ENCODE peak calls at places on chromosome 17, in five cellular contexts. F is AG09319, M is BJ, W is Calu3, L is AG10803. H is an unnamed sample.

GRCh38 chr17:43367588-43368242 is 31.1 kb upstream of the ARL4D start:
- DNase-seq in M (peak; percentile 51), L (peak; percentile 91), F (peak; percentile 81), W (peak; percentile 60), H (no peak)

GRCh38 chr17:66312912-66313311 is 10.5 kb downstream of the PRKCA start:
- DNase-seq in M (no peak), F (no peak), L (no peak), W (no peak), H (no peak)

GRCh38 chr17:56392274-56392673 is 201.2 kb upstream of the NOG start:
- DNase-seq in F (no peak), L (no peak), M (no peak), W (no peak), H (no peak)

GRCh38 chr17:59145571-59146096 is 9.4 kb downstream of the SKA2 start:
- DNase-seq in F (no peak), W (no peak), L (no peak), M (no peak), H (no peak)

GRCh38 chr17:36936455-36936934 is 780 bp upstream of the LHX1 start:
- DNase-seq in M (no peak), L (no peak), F (no peak), W (no peak), H (no peak)

GRCh38 chr17:16083223-16083622 is 83.6 kb downstream of the TTC19 start:
- DNase-seq in W (no peak), F (no peak), L (no peak), M (no peak), H (no peak)

GRCh38 chr17:75338335-75338734 is 49.1 kb upstream of the SLC25A19 start:
- DNase-seq in L (peak; percentile 54), F (no peak), W (no peak), M (no peak), H (no peak)

GRCh38 chr17:4541328-4542002 is 13.7 kb downstream of the MYBBP1A start:
- DNase-seq in W (no peak), F (no peak), M (no peak), L (no peak), H (peak; percentile 91)

GRCh38 chr17:82973456-82974135 is 105.8 kb upstream of the METRNL start:
- DNase-seq in M (no peak), L (no peak), F (no peak), W (no peak), H (no peak)

GRCh38 chr17:72423718-72424117 is 302.9 kb downstream of the SOX9 start:
- DNase-seq in M (no peak), L (no peak), F (no peak), W (no peak), H (no peak)

GRCh38 chr17:63836811-63837210 is 5.7 kb downstream of the SMARCD2 start:
- DNase-seq in M (no peak), L (no peak), F (no peak), W (no peak), H (no peak)

GRCh38 chr17:82236142-82236971 is 7.5 kb downstream of the SLC16A3 start:
- DNase-seq in L (no peak), W (peak; percentile 64), M (no peak), F (no peak), H (no peak)

GRCh38 chr17:72126575-72127486 is 6.0 kb downstream of the SOX9 start:
- DNase-seq in F (no peak), L (peak; percentile 78), M (peak; percentile 32), W (peak; percentile 61), H (no peak)

GRCh38 chr17:28763137-28763799 is 19.5 kb downstream of the TRAF4 start:
- DNase-seq in F (no peak), W (no peak), M (no peak), L (no peak), H (no peak)

GRCh38 chr17:57440522-57441269 is 184.4 kb downstream of the MSI2 start:
- DNase-seq in F (no peak), L (peak; percentile 47), W (peak; percentile 71), M (no peak), H (no peak)
- TF ChIP-seq CTCF in F (no peak), L (no peak), W (peak; percentile 30), M (no peak), H (peak; percentile 82)

DNA sequence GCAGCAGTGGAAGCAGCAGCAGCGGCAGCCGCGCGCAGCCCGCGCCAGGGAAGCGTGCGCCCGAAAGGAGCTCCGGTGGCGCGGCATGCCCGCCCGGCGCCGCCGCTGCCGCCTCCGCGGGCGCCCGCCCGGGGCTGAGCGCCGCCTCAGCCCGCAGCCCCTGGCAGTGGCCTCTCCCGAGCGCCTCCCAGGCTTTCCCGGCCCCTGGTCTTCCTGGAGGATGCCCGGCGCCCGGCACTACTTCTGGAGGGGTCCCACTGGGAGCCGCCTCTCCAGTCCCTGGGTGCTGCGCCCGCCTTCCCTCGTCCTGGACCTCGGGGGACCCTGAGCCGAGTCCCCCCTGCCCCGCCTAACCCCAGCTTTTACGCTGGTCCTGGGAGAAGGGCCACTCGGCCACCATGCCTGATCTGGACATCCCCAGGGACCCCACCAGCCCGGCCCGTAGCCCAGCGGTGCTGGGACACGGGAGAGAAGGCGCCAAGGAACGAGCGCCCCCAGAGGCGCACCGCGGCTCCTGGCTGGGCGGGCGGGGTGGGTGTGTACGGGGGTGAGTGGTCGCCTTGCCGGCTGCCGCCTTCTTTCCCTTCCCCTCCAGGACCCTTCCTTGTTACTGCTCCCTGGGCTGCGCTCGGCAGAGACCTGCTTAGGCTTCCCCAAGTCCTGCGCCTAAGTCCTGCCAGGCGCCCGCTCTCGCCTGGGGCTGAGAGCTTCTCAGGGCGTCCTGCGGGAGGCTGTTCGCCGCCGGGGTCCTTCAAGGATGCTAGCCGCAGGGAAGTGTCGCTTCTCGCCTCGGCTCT is 713 bp downstream of the ASIC2 start:
- DNase-seq in W (no peak), L (no peak), F (no peak), M (no peak), H (peak; percentile 87)
- TF ChIP-seq CTCF in W (no peak), L (peak; percentile 4), F (no peak), M (peak; percentile 52), H (peak; percentile 49)

GRCh38 chr17:79272666-79273219 is 198.1 kb downstream of the ENGASE start:
- DNase-seq in L (peak; percentile 5), M (no peak), W (peak; percentile 71), F (no peak), H (no peak)
- TF ChIP-seq CTCF in L (no peak), M (no peak), W (no peak), F (no peak), H (no peak)

DNA sequence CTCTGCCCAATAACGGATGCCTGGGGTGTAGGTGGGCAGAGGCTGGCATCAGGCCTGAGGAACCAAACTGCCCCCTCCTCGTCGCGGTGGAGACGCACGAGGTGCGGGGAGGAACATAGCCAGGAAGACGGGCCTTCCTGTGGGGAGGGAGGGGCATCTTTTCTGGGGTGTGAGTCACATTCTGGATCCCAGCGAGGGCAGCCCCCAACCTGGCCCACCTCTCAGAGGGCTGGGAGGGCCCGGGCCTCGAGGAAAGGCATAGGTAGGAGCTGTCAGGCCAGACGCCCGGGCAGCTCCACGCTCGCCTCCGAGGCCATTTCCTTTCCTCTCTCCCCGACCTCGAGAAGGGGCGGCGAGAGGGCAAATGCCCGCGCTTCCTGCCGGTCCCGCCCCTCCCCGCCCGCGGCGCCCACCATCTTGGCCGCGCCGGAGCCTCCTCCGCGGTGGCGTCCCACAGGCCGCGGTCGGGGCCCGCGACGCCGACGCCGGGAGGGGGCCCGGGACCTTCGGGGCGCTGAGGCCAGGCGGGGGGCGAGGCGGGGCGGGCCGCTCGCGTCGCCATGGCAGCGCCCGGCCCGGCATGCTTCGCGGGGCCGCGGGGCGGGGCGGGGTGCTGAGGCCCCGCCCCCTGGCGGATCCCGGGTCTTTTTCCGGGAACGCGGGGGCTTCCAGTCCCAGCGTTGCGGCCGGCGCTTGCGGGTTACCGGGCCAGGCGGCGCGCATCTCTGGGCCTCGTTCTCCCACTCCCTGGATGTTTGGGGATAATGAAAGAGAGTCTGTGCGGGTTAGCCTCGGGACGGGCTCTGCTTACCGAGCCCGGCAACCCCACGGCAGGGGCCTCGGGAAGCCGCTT is 13.2 kb downstream of the RAI1 start:
- DNase-seq in F (no peak), L (peak; percentile 55), W (peak; percentile 63), M (no peak), H (no peak)
- TF ChIP-seq CTCF in F (no peak), L (no peak), W (no peak), M (no peak), H (no peak)

GRCh38 chr17:62109378-62109902 is 44.4 kb upstream of the MED13 start:
- DNase-seq in L (peak; percentile 75), F (peak; percentile 56), M (no peak), W (peak; percentile 81), H (no peak)
- TF ChIP-seq CTCF in L (peak; percentile 82), F (peak; percentile 82), M (peak; percentile 65), W (peak; percentile 67), H (peak; percentile 72)

GRCh38 chr17:41688641-41689496 is at the start of gene EIF1:
- DNase-seq in F (peak; percentile 100), W (peak; percentile 100), L (peak; percentile 99), M (peak; percentile 97), H (peak; percentile 99)

GRCh38 chr17:41689497-41690299 is 1.0 kb downstream of the EIF1 start:
- DNase-seq in F (peak; percentile 39), W (peak; percentile 78), M (no peak), L (peak; percentile 78), H (no peak)

GRCh38 chr17:41690497-41690896 is 1.8 kb downstream of the EIF1 start:
- DNase-seq in L (no peak), M (no peak), W (no peak), F (no peak), H (no peak)

GRCh38 chr17:41691031-41691777 is 2.5 kb downstream of the EIF1 start:
- DNase-seq in M (no peak), L (no peak), W (no peak), F (no peak), H (no peak)

DNA sequence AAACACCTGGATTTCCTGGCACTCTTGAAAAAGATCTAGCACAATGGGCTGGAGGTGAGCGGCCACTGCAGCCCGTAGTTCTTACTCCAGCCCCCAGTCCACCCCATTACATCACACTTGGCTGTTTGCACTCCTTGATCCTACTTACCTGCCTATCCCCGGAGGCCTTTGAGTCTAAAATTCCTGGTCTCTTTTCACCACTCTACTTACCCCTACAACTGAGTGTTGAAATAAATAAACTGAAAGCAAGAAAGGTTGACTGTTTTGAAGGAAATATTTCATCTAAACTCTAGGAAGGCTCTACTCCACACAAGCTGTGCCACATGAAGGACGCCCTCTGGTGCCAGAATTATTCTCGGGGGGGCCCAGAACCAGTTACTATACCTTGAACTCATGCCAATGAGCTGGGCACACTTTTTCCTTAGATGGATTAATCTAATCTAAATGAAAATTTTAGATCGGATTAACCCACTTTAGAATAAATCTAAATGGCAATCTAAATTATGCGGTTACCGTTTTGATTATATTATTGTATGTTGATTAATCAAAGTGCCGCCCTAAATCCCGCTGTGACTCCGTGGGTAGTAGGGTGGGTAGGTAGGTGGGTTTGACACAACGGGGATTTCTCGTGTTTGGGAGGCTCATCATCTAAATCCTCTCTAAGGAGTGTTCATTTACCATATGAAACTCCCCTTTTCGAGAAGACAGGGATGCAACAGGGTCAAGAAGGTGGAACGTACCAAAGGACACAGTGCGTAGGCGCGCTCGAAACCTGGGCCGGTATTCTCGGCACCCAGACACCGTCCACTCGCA is 651 bp upstream of the EIF1 start:
- DNase-seq in M (no peak), L (no peak), F (no peak), W (peak; percentile 88), H (no peak)
- TF ChIP-seq CTCF in M (peak; percentile 30), L (peak; percentile 36), F (peak; percentile 22), W (peak; percentile 63), H (peak; percentile 70)